ENCODE peak calls at places on chromosomes 12 and 14, in six cellular contexts. Y is H9, F is mesendoderm, I is neuronal stem cell, U is H1, L is IMR-90. E is an unnamed sample.

GRCh38 chr12:52346596-52346995 is 20.7 kb downstream of the KRT85 start:
- DNase-seq in Y (no peak), U (no peak), I (no peak), L (no peak), F (no peak), E (no peak)

GRCh38 chr12:116880213-116880816 is 926 bp downstream of the HRK start:
- DNase-seq in U (no peak), I (no peak), Y (peak; percentile 38), F (no peak), L (no peak), E (peak; percentile 11)

GRCh38 chr14:105945891-105946290 is 419.5 kb downstream of the TMEM121 start:
- DNase-seq in L (no peak), U (no peak), I (no peak), Y (no peak), F (no peak), E (no peak)

GRCh38 chr14:70333289-70333688 is 26.2 kb downstream of the COX16 start:
- DNase-seq in Y (no peak), U (no peak), I (no peak), F (no peak), L (no peak), E (no peak)

GRCh38 chr12:116693259-116694227 is 44.3 kb downstream of the SPRING1 start:
- DNase-seq in L (no peak), Y (no peak), U (no peak), F (no peak), I (no peak), E (no peak)

GRCh38 chr14:39268393-39268792 is 34.7 kb downstream of the MIA2 start:
- DNase-seq in L (peak; percentile 18), Y (no peak), U (no peak), F (peak; percentile 43), I (no peak), E (peak; percentile 34)

GRCh38 chr12:44523828-44524227 is 352.3 kb downstream of the NELL2 start:
- DNase-seq in F (no peak), I (no peak), L (no peak), Y (no peak), U (no peak), E (no peak)

GRCh38 chr12:132520421-132521199 is 30.7 kb downstream of the FBRSL1 start:
- DNase-seq in L (no peak), Y (no peak), I (no peak), F (no peak), U (no peak), E (no peak)

GRCh38 chr14:77342726-77343397 is 22.0 kb downstream of the GSTZ1 start:
- DNase-seq in U (peak; percentile 33), F (peak; percentile 76), I (no peak), Y (no peak), L (peak; percentile 46), E (no peak)

GRCh38 chr14:59161571-59162175 is 26.8 kb upstream of the DAAM1 start:
- DNase-seq in I (peak; percentile 47), F (peak; percentile 48), Y (no peak), U (no peak), L (peak; percentile 71), E (peak; percentile 96)

GRCh38 chr12:80195143-80195726 is 95.9 kb downstream of the OTOGL start:
- DNase-seq in F (peak; percentile 63), L (peak; percentile 86), U (no peak), Y (peak; percentile 46), I (peak; percentile 26), E (peak; percentile 67)

GRCh38 chr12:38159092-38159551 is 157.5 kb upstream of the ALG10B start:
- DNase-seq in L (no peak), F (no peak), U (no peak), Y (no peak), I (no peak), E (no peak)

GRCh38 chr14:32368107-32368506 is 39.0 kb downstream of the AKAP6 start:
- DNase-seq in U (no peak), L (no peak), Y (no peak), I (no peak), F (no peak), E (no peak)

GRCh38 chr14:50816419-50817047 is 14.4 kb downstream of the NIN start:
- DNase-seq in Y (no peak), U (no peak), I (no peak), F (no peak), L (peak; percentile 70), E (peak; percentile 85)

GRCh38 chr14:24940213-24940783 is 109.6 kb downstream of the STXBP6 start:
- DNase-seq in U (no peak), Y (no peak), F (no peak), I (no peak), L (no peak), E (no peak)

GRCh38 chr12:13661005-13661887 is 320.2 kb downstream of the GRIN2B start:
- DNase-seq in I (peak; percentile 51), Y (peak; percentile 71), U (peak; percentile 63), F (peak; percentile 74), L (peak; percentile 47), E (peak; percentile 2)

GRCh38 chr12:77010637-77011548 is 54.5 kb downstream of the E2F7 start:
- DNase-seq in Y (peak; percentile 80), U (peak; percentile 85), L (peak; percentile 89), I (peak; percentile 62), F (peak; percentile 70), E (peak; percentile 87)

GRCh38 chr12:85765443-85765842 is 70.8 kb downstream of the RASSF9 start:
- DNase-seq in I (no peak), F (no peak), U (no peak), Y (no peak), L (no peak), E (no peak)

GRCh38 chr12:57474862-57475261 is 4.8 kb downstream of the ARHGAP9 start:
- DNase-seq in I (no peak), Y (no peak), L (no peak), F (no peak), U (no peak), E (no peak)

GRCh38 chr14:52052991-52053390 is 15.9 kb downstream of the NID2 start:
- DNase-seq in L (peak; percentile 52), I (no peak), U (no peak), F (no peak), Y (no peak), E (no peak)

GRCh38 chr14:43132441-43132840 is 1374.6 kb downstream of the FSCB start:
- DNase-seq in I (no peak), L (no peak), F (peak; percentile 0), Y (no peak), U (no peak), E (no peak)

GRCh38 chr14:93543766-93544165 is 113.0 kb downstream of the UNC79 start:
- DNase-seq in U (no peak), L (peak; percentile 33), I (no peak), F (no peak), Y (no peak), E (peak; percentile 34)

GRCh38 chr14:75459099-75459741 is 31.4 kb downstream of the JDP2 start:
- DNase-seq in U (no peak), F (peak; percentile 56), Y (no peak), L (no peak), I (no peak), E (no peak)

GRCh38 chr14:104374718-104375080 is 204.9 kb upstream of the C14orf180 start:
- DNase-seq in U (no peak), I (no peak), F (no peak), Y (no peak), L (no peak), E (no peak)

GRCh38 chr12:10196210-10196609 is 16.5 kb upstream of the GABARAPL1 start:
- DNase-seq in U (no peak), Y (no peak), I (no peak), L (no peak), F (no peak), E (no peak)

GRCh38 chr12:130619378-130619970 is 96.6 kb downstream of the RIMBP2 start:
- DNase-seq in I (no peak), L (no peak), Y (no peak), U (no peak), F (peak; percentile 80), E (no peak)

GRCh38 chr12:99822273-99822672 is 162.5 kb downstream of the ANKS1B start:
- DNase-seq in I (no peak), U (no peak), Y (no peak), L (no peak), F (no peak), E (no peak)
- H2BK15ac ChIP-seq in I (no peak overlapping the region), U (no peak overlapping the region), Y (no peak overlapping the region), L (no peak overlapping the region), F (no peak overlapping the region), E (no peak overlapping the region)

GRCh38 chr14:89400529-89400928 is 16.5 kb downstream of the FOXN3 start:
- DNase-seq in F (no peak), Y (no peak), U (no peak), L (no peak), I (no peak), E (no peak)
- H2BK15ac ChIP-seq in F (no peak overlapping the region), Y (no peak overlapping the region), U (no peak overlapping the region), L (no peak overlapping the region), I (no peak overlapping the region), E (no peak overlapping the region)

GRCh38 chr12:28578361-28578760 is 388.1 kb downstream of the CCDC91 start:
- DNase-seq in Y (no peak), I (no peak), L (no peak), U (no peak), F (no peak), E (no peak)
- H2BK15ac ChIP-seq in Y (no peak overlapping the region), I (no peak overlapping the region), L (peak overlapping the region; percentile 22), U (no peak overlapping the region), F (no peak overlapping the region), E (no peak overlapping the region)

GRCh38 chr14:55744321-55744720 is 164.3 kb downstream of the KTN1 start:
- DNase-seq in I (no peak), U (no peak), L (no peak), F (no peak), Y (no peak), E (no peak)

GRCh38 chr14:55743551-55743950 is 163.5 kb downstream of the KTN1 start:
- DNase-seq in F (no peak), L (no peak), U (no peak), I (no peak), Y (no peak), E (no peak)

GRCh38 chr14:55734731-55735130 is 154.7 kb downstream of the KTN1 start:
- DNase-seq in Y (no peak), U (no peak), L (no peak), F (no peak), I (no peak), E (no peak)

GRCh38 chr14:55745906-55746305 is 165.9 kb downstream of the KTN1 start:
- DNase-seq in I (no peak), Y (no peak), U (no peak), F (no peak), L (no peak), E (no peak)

DNA sequence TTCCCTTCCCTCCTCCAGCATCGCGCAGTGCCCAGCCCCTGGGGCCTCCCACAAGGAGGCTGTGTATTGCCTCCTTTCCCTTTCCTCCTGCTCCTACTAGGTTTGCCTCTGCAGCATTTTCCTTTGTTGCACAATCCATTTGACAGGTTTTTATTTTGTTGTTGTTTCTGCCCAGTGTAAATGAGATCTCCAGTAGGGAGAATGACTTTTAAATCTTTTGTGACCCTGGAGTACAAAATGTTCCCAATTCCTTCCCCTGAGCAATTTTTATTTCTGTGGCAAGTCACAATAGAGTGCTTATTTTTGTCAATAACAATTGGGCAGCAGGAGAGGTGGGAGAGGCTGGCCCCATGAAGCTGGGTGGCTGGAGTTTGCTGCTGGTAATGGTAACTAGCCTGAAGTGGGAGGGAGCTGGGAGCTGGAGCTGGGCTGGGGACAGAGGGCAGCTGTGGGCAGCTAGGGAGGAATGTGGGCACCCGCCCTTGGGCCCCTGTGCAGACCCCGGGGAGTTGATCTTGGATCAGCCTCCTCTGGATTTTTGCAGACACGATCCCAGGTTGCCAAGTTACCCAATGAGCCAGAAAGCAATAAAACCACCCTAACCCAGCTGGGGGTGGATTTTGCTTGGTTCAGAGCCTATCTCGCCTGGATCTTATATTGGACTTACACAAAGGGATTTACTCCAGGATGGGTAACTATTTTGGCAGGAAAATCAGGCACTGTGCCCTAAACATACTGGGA is 160.1 kb downstream of the KTN1 start:
- DNase-seq in I (no peak), U (no peak), Y (no peak), F (no peak), L (no peak), E (no peak)
- H2BK15ac ChIP-seq in I (no peak overlapping the region), U (no peak overlapping the region), Y (no peak overlapping the region), F (no peak overlapping the region), L (no peak overlapping the region), E (no peak overlapping the region)

GRCh38 chr12:127438512-127439244 is 828.3 kb upstream of the TMEM132C start:
- DNase-seq in L (no peak), I (no peak), U (no peak), Y (no peak), F (no peak), E (no peak)
- H2BK15ac ChIP-seq in L (no peak overlapping the region), I (no peak overlapping the region), U (no peak overlapping the region), Y (no peak overlapping the region), F (no peak overlapping the region), E (no peak overlapping the region)

E was measured in mesenchymal stem cell.